ENCODE peak calls at places on chromosome 18, in four cellular contexts. R, H, L and I are unnamed samples.
A peak's percentile ranks its signal among the peaks of the same experiment; 100 is the strongest.

GRCh38 chr18:24986611-24987270 is 365.2 kb downstream of the ZNF521 start:
- DNase-seq in H (no peak), R (no peak), L (peak; percentile 18), I (no peak)

GRCh38 chr18:39191058-39191457 is 1625.5 kb upstream of the CELF4 start:
- DNase-seq in H (no peak), R (no peak), L (no peak), I (no peak)

GRCh38 chr18:23406271-23406787 is 46.8 kb upstream of the RIOK3 start:
- DNase-seq in R (no peak), L (peak; percentile 44), H (no peak), I (no peak)

GRCh38 chr18:52636536-52636935 is 296.5 kb downstream of the DCC start:
- DNase-seq in R (no peak), L (no peak), H (no peak), I (no peak)

GRCh38 chr18:30727849-30728248 is 314.7 kb downstream of the DSC3 start:
- DNase-seq in L (no peak), H (no peak), R (no peak), I (no peak)

GRCh38 chr18:78994000-78994399 is 14.4 kb downstream of the SALL3 start:
- DNase-seq in H (no peak), L (no peak), R (no peak), I (no peak)

GRCh38 chr18:7730682-7731081 is 163.6 kb downstream of the PTPRM start:
- DNase-seq in H (no peak), L (no peak), R (no peak), I (no peak)

GRCh38 chr18:56709463-56709862 is 58.3 kb downstream of the WDR7 start:
- DNase-seq in L (peak; percentile 87), R (no peak), H (no peak), I (peak; percentile 84)

GRCh38 chr18:75035944-75036343 is 173.0 kb downstream of the PTGR3 start:
- DNase-seq in H (no peak), L (no peak), R (no peak), I (no peak)

GRCh38 chr18:61608306-61608705 is 275.1 kb downstream of the CDH20 start:
- DNase-seq in H (no peak), L (no peak), R (no peak), I (no peak)

GRCh38 chr18:56257215-56257614 is 381.2 kb downstream of the TXNL1 start:
- DNase-seq in L (peak; percentile 91), R (no peak), H (no peak), I (no peak)